ENCODE peak calls at places on chromosomes 4 and X, in four cellular contexts. One of them, this sample, is unnamed.

GRCh38 chr4:140793291-140793690 is 37.1 kb upstream of the TBC1D9 start:
- DNase-seq in skeletal muscle cell: no peak
- DNase-seq in K562: no peak
- DNase-seq in activated CD4-positive, alpha-beta T cell treated with anti-CD3 and anti-CD28 coated beads, Interleukin-2, amount 10 ng/mL, durations not matched to agents 7 days and 5 days: no peak
- DNase-seq in this sample: no peak

GRCh38 chrX:151712253-151712652 is 3.6 kb upstream of the FATE1 start:
- DNase-seq in skeletal muscle cell: no peak
- DNase-seq in K562: no peak
- DNase-seq in activated CD4-positive, alpha-beta T cell treated with anti-CD3 and anti-CD28 coated beads, Interleukin-2, amount 10 ng/mL, durations not matched to agents 7 days and 5 days: no peak
- DNase-seq in this sample: no peak

GRCh38 chr4:162682651-162683050 is 484.0 kb downstream of the NAF1 start:
- DNase-seq in skeletal muscle cell: no peak
- DNase-seq in K562: no peak
- DNase-seq in activated CD4-positive, alpha-beta T cell treated with anti-CD3 and anti-CD28 coated beads, Interleukin-2, amount 10 ng/mL, durations not matched to agents 7 days and 5 days: no peak
- DNase-seq in this sample: no peak

GRCh38 chr4:138235419-138235952 is 6.7 kb downstream of the SLC7A11 start:
- DNase-seq in skeletal muscle cell: peak
- DNase-seq in K562: peak
- DNase-seq in activated CD4-positive, alpha-beta T cell treated with anti-CD3 and anti-CD28 coated beads, Interleukin-2, amount 10 ng/mL, durations not matched to agents 7 days and 5 days: no peak
- DNase-seq in this sample: no peak

GRCh38 chr4:101183658-101184373 is 163.5 kb downstream of the PPP3CA start:
- DNase-seq in skeletal muscle cell: no peak
- DNase-seq in K562: no peak
- DNase-seq in activated CD4-positive, alpha-beta T cell treated with anti-CD3 and anti-CD28 coated beads, Interleukin-2, amount 10 ng/mL, durations not matched to agents 7 days and 5 days: no peak
- DNase-seq in this sample: no peak

GRCh38 chr4:140372607-140373327 is 679 bp upstream of the SCOC start:
- DNase-seq in skeletal muscle cell: no peak
- DNase-seq in K562: peak
- DNase-seq in activated CD4-positive, alpha-beta T cell treated with anti-CD3 and anti-CD28 coated beads, Interleukin-2, amount 10 ng/mL, durations not matched to agents 7 days and 5 days: peak
- DNase-seq in this sample: no peak

GRCh38 chr4:153140294-153140693 is 63.9 kb upstream of the TRIM2 start:
- DNase-seq in skeletal muscle cell: no peak
- DNase-seq in K562: no peak
- DNase-seq in activated CD4-positive, alpha-beta T cell treated with anti-CD3 and anti-CD28 coated beads, Interleukin-2, amount 10 ng/mL, durations not matched to agents 7 days and 5 days: no peak
- DNase-seq in this sample: no peak

GRCh38 chr4:47213971-47214370 is 182.6 kb downstream of the GABRB1 start:
- DNase-seq in skeletal muscle cell: peak
- DNase-seq in K562: no peak
- DNase-seq in activated CD4-positive, alpha-beta T cell treated with anti-CD3 and anti-CD28 coated beads, Interleukin-2, amount 10 ng/mL, durations not matched to agents 7 days and 5 days: no peak
- DNase-seq in this sample: no peak

GRCh38 chrX:116241001-116241400 is 70.5 kb downstream of the AGTR2 start:
- DNase-seq in skeletal muscle cell: no peak
- DNase-seq in K562: no peak
- DNase-seq in activated CD4-positive, alpha-beta T cell treated with anti-CD3 and anti-CD28 coated beads, Interleukin-2, amount 10 ng/mL, durations not matched to agents 7 days and 5 days: no peak
- DNase-seq in this sample: no peak

GRCh38 chr4:657338-658030 is 16.6 kb downstream of the ATP5ME start:
- DNase-seq in skeletal muscle cell: no peak
- DNase-seq in K562: no peak
- DNase-seq in activated CD4-positive, alpha-beta T cell treated with anti-CD3 and anti-CD28 coated beads, Interleukin-2, amount 10 ng/mL, durations not matched to agents 7 days and 5 days: no peak
- DNase-seq in this sample: no peak

GRCh38 chrX:9622128-9622527 is 143.5 kb downstream of the GPR143 start:
- DNase-seq in skeletal muscle cell: no peak
- DNase-seq in K562: no peak
- DNase-seq in activated CD4-positive, alpha-beta T cell treated with anti-CD3 and anti-CD28 coated beads, Interleukin-2, amount 10 ng/mL, durations not matched to agents 7 days and 5 days: no peak
- DNase-seq in this sample: no peak

GRCh38 chrX:136261316-136261715 is 10.1 kb upstream of the MAP7D3 start:
- DNase-seq in skeletal muscle cell: no peak
- DNase-seq in K562: no peak
- DNase-seq in activated CD4-positive, alpha-beta T cell treated with anti-CD3 and anti-CD28 coated beads, Interleukin-2, amount 10 ng/mL, durations not matched to agents 7 days and 5 days: no peak
- DNase-seq in this sample: no peak

GRCh38 chr4:119135721-119136121 is at the start of gene MYOZ2:
- DNase-seq in skeletal muscle cell: peak
- DNase-seq in K562: no peak
- DNase-seq in activated CD4-positive, alpha-beta T cell treated with anti-CD3 and anti-CD28 coated beads, Interleukin-2, amount 10 ng/mL, durations not matched to agents 7 days and 5 days: no peak
- DNase-seq in this sample: no peak

GRCh38 chr4:100984901-100985300 is 362.4 kb downstream of the PPP3CA start:
- DNase-seq in skeletal muscle cell: peak
- DNase-seq in K562: no peak
- DNase-seq in activated CD4-positive, alpha-beta T cell treated with anti-CD3 and anti-CD28 coated beads, Interleukin-2, amount 10 ng/mL, durations not matched to agents 7 days and 5 days: no peak
- DNase-seq in this sample: no peak

GRCh38 chr4:119647558-119647957 is 19.0 kb upstream of the PDE5A start:
- DNase-seq in skeletal muscle cell: peak
- DNase-seq in K562: no peak
- DNase-seq in activated CD4-positive, alpha-beta T cell treated with anti-CD3 and anti-CD28 coated beads, Interleukin-2, amount 10 ng/mL, durations not matched to agents 7 days and 5 days: no peak
- DNase-seq in this sample: no peak

GRCh38 chr4:154416183-154416543 is 75.4 kb downstream of the DCHS2 start:
- DNase-seq in skeletal muscle cell: no peak
- DNase-seq in K562: peak
- DNase-seq in activated CD4-positive, alpha-beta T cell treated with anti-CD3 and anti-CD28 coated beads, Interleukin-2, amount 10 ng/mL, durations not matched to agents 7 days and 5 days: no peak
- DNase-seq in this sample: no peak

GRCh38 chr4:157221895-157222763 is 1.6 kb downstream of the GRIA2 start:
- DNase-seq in skeletal muscle cell: no peak
- DNase-seq in K562: no peak
- DNase-seq in activated CD4-positive, alpha-beta T cell treated with anti-CD3 and anti-CD28 coated beads, Interleukin-2, amount 10 ng/mL, durations not matched to agents 7 days and 5 days: no peak
- DNase-seq in this sample: no peak

GRCh38 chr4:139691-140090 is 15.4 kb downstream of the ZNF718 start:
- DNase-seq in skeletal muscle cell: no peak
- DNase-seq in K562: no peak
- DNase-seq in activated CD4-positive, alpha-beta T cell treated with anti-CD3 and anti-CD28 coated beads, Interleukin-2, amount 10 ng/mL, durations not matched to agents 7 days and 5 days: no peak
- DNase-seq in this sample: no peak

GRCh38 chr4:54041916-54042315 is 22.5 kb downstream of the CHIC2 start:
- DNase-seq in skeletal muscle cell: no peak
- DNase-seq in K562: no peak
- DNase-seq in activated CD4-positive, alpha-beta T cell treated with anti-CD3 and anti-CD28 coated beads, Interleukin-2, amount 10 ng/mL, durations not matched to agents 7 days and 5 days: no peak
- DNase-seq in this sample: no peak

GRCh38 chr4:82043081-82043808 is 330.5 kb downstream of the HNRNPD start:
- DNase-seq in skeletal muscle cell: no peak
- DNase-seq in K562: peak
- DNase-seq in activated CD4-positive, alpha-beta T cell treated with anti-CD3 and anti-CD28 coated beads, Interleukin-2, amount 10 ng/mL, durations not matched to agents 7 days and 5 days: no peak
- DNase-seq in this sample: no peak

GRCh38 chr4:187208641-187209040 is 485.0 kb upstream of the FAT1 start:
- DNase-seq in skeletal muscle cell: no peak
- DNase-seq in K562: no peak
- DNase-seq in activated CD4-positive, alpha-beta T cell treated with anti-CD3 and anti-CD28 coated beads, Interleukin-2, amount 10 ng/mL, durations not matched to agents 7 days and 5 days: no peak
- DNase-seq in this sample: no peak

GRCh38 chr4:165293061-165293460 is 34.4 kb upstream of the MSMO1 start:
- DNase-seq in skeletal muscle cell: no peak
- DNase-seq in K562: no peak
- DNase-seq in activated CD4-positive, alpha-beta T cell treated with anti-CD3 and anti-CD28 coated beads, Interleukin-2, amount 10 ng/mL, durations not matched to agents 7 days and 5 days: no peak
- DNase-seq in this sample: no peak

GRCh38 chrX:77698242-77698641 is 87.8 kb downstream of the ATRX start:
- DNase-seq in skeletal muscle cell: no peak
- DNase-seq in K562: no peak
- DNase-seq in activated CD4-positive, alpha-beta T cell treated with anti-CD3 and anti-CD28 coated beads, Interleukin-2, amount 10 ng/mL, durations not matched to agents 7 days and 5 days: no peak
- DNase-seq in this sample: no peak

GRCh38 chrX:71095971-71096701 is 485 bp downstream of the FOXO4 start:
- DNase-seq in skeletal muscle cell: no peak
- DNase-seq in K562: peak
- DNase-seq in activated CD4-positive, alpha-beta T cell treated with anti-CD3 and anti-CD28 coated beads, Interleukin-2, amount 10 ng/mL, durations not matched to agents 7 days and 5 days: no peak
- DNase-seq in this sample: no peak

GRCh38 chr4:183905593-183906485 is 732 bp downstream of the STOX2 start:
- DNase-seq in skeletal muscle cell: no peak
- DNase-seq in K562: no peak
- DNase-seq in activated CD4-positive, alpha-beta T cell treated with anti-CD3 and anti-CD28 coated beads, Interleukin-2, amount 10 ng/mL, durations not matched to agents 7 days and 5 days: peak
- DNase-seq in this sample: no peak

GRCh38 chr4:161696957-161697356 is 466.8 kb downstream of the FSTL5 start:
- DNase-seq in skeletal muscle cell: no peak
- DNase-seq in K562: no peak
- DNase-seq in activated CD4-positive, alpha-beta T cell treated with anti-CD3 and anti-CD28 coated beads, Interleukin-2, amount 10 ng/mL, durations not matched to agents 7 days and 5 days: no peak
- DNase-seq in this sample: no peak

GRCh38 chrX:2690856-2691542 is at the start of gene CD99:
- DNase-seq in skeletal muscle cell: no peak
- DNase-seq in K562: peak
- DNase-seq in activated CD4-positive, alpha-beta T cell treated with anti-CD3 and anti-CD28 coated beads, Interleukin-2, amount 10 ng/mL, durations not matched to agents 7 days and 5 days: peak
- DNase-seq in this sample: no peak

GRCh38 chr4:152522245-152522644 is 13.6 kb downstream of the FBXW7 start:
- DNase-seq in skeletal muscle cell: no peak
- DNase-seq in K562: no peak
- DNase-seq in activated CD4-positive, alpha-beta T cell treated with anti-CD3 and anti-CD28 coated beads, Interleukin-2, amount 10 ng/mL, durations not matched to agents 7 days and 5 days: no peak
- DNase-seq in this sample: no peak

GRCh38 chrX:82384401-82384800 is 1123.7 kb upstream of the POU3F4 start:
- DNase-seq in skeletal muscle cell: no peak
- DNase-seq in K562: no peak
- DNase-seq in activated CD4-positive, alpha-beta T cell treated with anti-CD3 and anti-CD28 coated beads, Interleukin-2, amount 10 ng/mL, durations not matched to agents 7 days and 5 days: no peak
- DNase-seq in this sample: no peak

GRCh38 chr4:109359040-109359646 is 56.7 kb upstream of the COL25A1 start:
- DNase-seq in skeletal muscle cell: no peak
- DNase-seq in K562: no peak
- DNase-seq in activated CD4-positive, alpha-beta T cell treated with anti-CD3 and anti-CD28 coated beads, Interleukin-2, amount 10 ng/mL, durations not matched to agents 7 days and 5 days: peak
- DNase-seq in this sample: no peak

GRCh38 chrX:137427813-137428212 is 138.1 kb upstream of the ZIC3 start:
- DNase-seq in skeletal muscle cell: no peak
- DNase-seq in K562: no peak
- DNase-seq in activated CD4-positive, alpha-beta T cell treated with anti-CD3 and anti-CD28 coated beads, Interleukin-2, amount 10 ng/mL, durations not matched to agents 7 days and 5 days: no peak
- DNase-seq in this sample: no peak

GRCh38 chr4:162952232-162952631 is 214.5 kb downstream of the NAF1 start:
- DNase-seq in skeletal muscle cell: no peak
- DNase-seq in K562: no peak
- DNase-seq in activated CD4-positive, alpha-beta T cell treated with anti-CD3 and anti-CD28 coated beads, Interleukin-2, amount 10 ng/mL, durations not matched to agents 7 days and 5 days: no peak
- DNase-seq in this sample: no peak

GRCh38 chr4:152014280-152014679 is 253.5 kb upstream of the GATB start:
- DNase-seq in skeletal muscle cell: no peak
- DNase-seq in K562: no peak
- DNase-seq in activated CD4-positive, alpha-beta T cell treated with anti-CD3 and anti-CD28 coated beads, Interleukin-2, amount 10 ng/mL, durations not matched to agents 7 days and 5 days: peak
- DNase-seq in this sample: no peak

GRCh38 chr4:13240066-13240465 is 244.1 kb downstream of the RAB28 start:
- DNase-seq in skeletal muscle cell: no peak
- DNase-seq in K562: no peak
- DNase-seq in activated CD4-positive, alpha-beta T cell treated with anti-CD3 and anti-CD28 coated beads, Interleukin-2, amount 10 ng/mL, durations not matched to agents 7 days and 5 days: no peak
- DNase-seq in this sample: no peak

GRCh38 chrX:40173662-40174593 is 76.2 kb upstream of the BCOR start:
- DNase-seq in skeletal muscle cell: no peak
- DNase-seq in K562: peak
- DNase-seq in activated CD4-positive, alpha-beta T cell treated with anti-CD3 and anti-CD28 coated beads, Interleukin-2, amount 10 ng/mL, durations not matched to agents 7 days and 5 days: peak
- DNase-seq in this sample: no peak

GRCh38 chrX:11908371-11908770 is 150.3 kb downstream of the MSL3 start:
- DNase-seq in skeletal muscle cell: no peak
- DNase-seq in K562: peak
- DNase-seq in activated CD4-positive, alpha-beta T cell treated with anti-CD3 and anti-CD28 coated beads, Interleukin-2, amount 10 ng/mL, durations not matched to agents 7 days and 5 days: peak
- DNase-seq in this sample: no peak